ENCODE peak calls at places on chromosomes 6 and 20, in seven cellular contexts. C is psoas muscle; M is activated gamma-delta T cell treated with anti-CD3 and anti-CD28 coated beads, Interleukin-2, amount 50 U/mL, for 16 hours; Q is MM.1S; R is ELF-1; I is left colon; P is ACHN. W is an unnamed sample.
A peak's percentile ranks its signal among the peaks of the same experiment; 100 is the strongest.

GRCh38 chr20:56439784-56440291 is 27.8 kb downstream of the CASS4 start:
- DNase-seq in Q (no peak), I (peak; percentile 42), C (no peak), M (no peak), P (no peak), R (peak; percentile 87), W (no peak)

GRCh38 chr6:36548401-36548743 is 1.1 kb upstream of the STK38 start:
- DNase-seq in M (no peak), P (no peak), R (no peak), I (no peak), Q (no peak), C (no peak), W (no peak)

GRCh38 chr6:158411998-158412397 is 99.7 kb downstream of the TULP4 start:
- DNase-seq in C (no peak), M (no peak), R (no peak), I (no peak), Q (no peak), P (no peak), W (no peak)

GRCh38 chr6:429515-430121 is 38.1 kb downstream of the IRF4 start:
- DNase-seq in P (no peak), R (no peak), Q (peak; percentile 31), M (no peak), I (no peak), C (no peak), W (no peak)

GRCh38 chr6:157198425-157199279 is 124.7 kb downstream of the TMEM242 start:
- DNase-seq in R (no peak), C (peak; percentile 58), P (no peak), Q (no peak), M (no peak), I (peak; percentile 94), W (no peak)

GRCh38 chr20:63775096-63775978 is 35.8 kb downstream of the SLC2A4RG start:
- DNase-seq in M (no peak), C (peak; percentile 73), I (no peak), Q (no peak), P (no peak), R (peak; percentile 90), W (no peak)

GRCh38 chr6:28585335-28585734 is 59.7 kb downstream of the GPX5 start:
- DNase-seq in P (no peak), M (no peak), Q (no peak), I (no peak), C (no peak), R (no peak), W (no peak)

GRCh38 chr6:35363293-35363750 is 21.0 kb downstream of the PPARD start:
- DNase-seq in Q (no peak), M (no peak), I (no peak), P (no peak), R (peak; percentile 29), C (peak; percentile 78), W (no peak)

W was measured in stimulated activated CD4-positive, alpha-beta T cell treated with anti-CD3 and anti-CD28 coated beads, TNF-alpha, amount 100 ng/mL, for 1 hour.